ENCODE peak calls at places on chromosomes 6 and 20, in five cellular contexts. Q is kidney glomerular epithelial cell, S is IMR-90, Z is M059J, P is H1. T is an unnamed sample.
A peak's percentile ranks its signal among the peaks of the same experiment; 100 is the strongest.

GRCh38 chr20:51014797-51015722 is 7.8 kb downstream of the KCNG1 start:
- DNase-seq in Q (peak; percentile 59), S (peak; percentile 73), Z (peak; percentile 61), P (no peak), T (peak; percentile 84)

GRCh38 chr20:41256516-41256915 is 61.0 kb downstream of the ZHX3 start:
- DNase-seq in Q (no peak), S (no peak), Z (no peak), P (no peak), T (no peak)

GRCh38 chr6:13365320-13365719 is 37.0 kb upstream of the TBC1D7 start:
- DNase-seq in Q (no peak), S (no peak), Z (no peak), P (no peak), T (no peak)

GRCh38 chr20:23145281-23145700 is 59.2 kb upstream of the CD93 start:
- DNase-seq in Q (no peak), S (peak; percentile 56), Z (peak; percentile 100), P (no peak), T (no peak)

GRCh38 chr6:132087391-132087790 is 136.2 kb upstream of the CCN2 start:
- DNase-seq in Q (no peak), S (no peak), Z (no peak), P (no peak), T (no peak)

GRCh38 chr6:119479860-119480655 is 130.5 kb upstream of the MAN1A1 start:
- DNase-seq in Q (no peak), S (peak; percentile 57), Z (no peak), P (no peak), T (no peak)

GRCh38 chr6:16334671-16335070 is 96.3 kb downstream of the GMPR start:
- DNase-seq in Q (peak; percentile 74), S (peak; percentile 94), Z (peak; percentile 97), P (no peak), T (no peak)

GRCh38 chr20:23301436-23302050 is 49.0 kb upstream of the NXT1 start:
- DNase-seq in Q (no peak), S (no peak), Z (no peak), P (no peak), T (no peak)

GRCh38 chr6:44245912-44246662 is 814 bp upstream of the HSP90AB1 start:
- DNase-seq in Q (peak; percentile 65), S (peak; percentile 81), Z (peak; percentile 86), P (peak; percentile 93), T (peak; percentile 81)

GRCh38 chr6:26312096-26312463 is 52.9 kb upstream of the BTN3A2 start:
- DNase-seq in Q (peak; percentile 76), S (no peak), Z (peak; percentile 50), P (no peak), T (no peak)

GRCh38 chr6:137661601-137662000 is 167.4 kb upstream of the OLIG3 start:
- DNase-seq in Q (no peak), S (peak; percentile 26), Z (peak; percentile 39), P (peak; percentile 13), T (no peak)

GRCh38 chr6:11770546-11771466 is 7.8 kb downstream of the ADTRP start:
- DNase-seq in Q (peak; percentile 94), S (peak; percentile 100), Z (peak; percentile 100), P (no peak), T (no peak)

GRCh38 chr20:38692436-38693411 is 31.6 kb upstream of the SLC32A1 start:
- DNase-seq in Q (peak; percentile 66), S (peak; percentile 64), Z (peak; percentile 77), P (no peak), T (peak; percentile 88)

GRCh38 chr20:21436186-21436585 is 38.9 kb upstream of the NKX2-4 start:
- DNase-seq in Q (peak; percentile 95), S (peak; percentile 72), Z (peak; percentile 99), P (no peak), T (no peak)

GRCh38 chr6:4916954-4917561 is 86.8 kb downstream of the RPP40 start:
- DNase-seq in Q (no peak), S (no peak), Z (no peak), P (no peak), T (no peak)

GRCh38 chr6:150177260-150178246 is 34.7 kb downstream of the PPP1R14C start:
- DNase-seq in Q (peak; percentile 90), S (peak; percentile 9), Z (no peak), P (no peak), T (no peak)

GRCh38 chr20:4603724-4604123 is 118.0 kb upstream of the PRND start:
- DNase-seq in Q (no peak), S (peak; percentile 90), Z (peak; percentile 88), P (no peak), T (no peak)

GRCh38 chr6:7461416-7461815 is 71.8 kb downstream of the RIOK1 start:
- DNase-seq in Q (no peak), S (peak; percentile 12), Z (peak; percentile 56), P (no peak), T (no peak)

GRCh38 chr6:143544019-143544681 is 32.6 kb upstream of the FUCA2 start:
- DNase-seq in Q (no peak), S (no peak), Z (no peak), P (no peak), T (no peak)

GRCh38 chr20:37729452-37729851 is 35.6 kb downstream of the CTNNBL1 start:
- DNase-seq in Q (no peak), S (no peak), Z (no peak), P (no peak), T (no peak)

GRCh38 chr20:31542201-31542842 is 28.1 kb downstream of the HM13 start:
- DNase-seq in Q (no peak), S (no peak), Z (peak; percentile 97), P (no peak), T (no peak)

GRCh38 chr6:79468116-79468515 is 69.1 kb downstream of the LCA5 start:
- DNase-seq in Q (peak; percentile 26), S (peak; percentile 34), Z (peak; percentile 42), P (no peak), T (no peak)

GRCh38 chr6:25389501-25389900 is 110.3 kb downstream of the CARMIL1 start:
- DNase-seq in Q (peak; percentile 67), S (no peak), Z (peak; percentile 88), P (no peak), T (no peak)

GRCh38 chr6:119297049-119297448 is 52.5 kb downstream of the MAN1A1 start:
- DNase-seq in Q (no peak), S (no peak), Z (no peak), P (no peak), T (no peak)

GRCh38 chr6:27669798-27670301 is 196.9 kb upstream of the ZNF184 start:
- DNase-seq in Q (no peak), S (no peak), Z (no peak), P (no peak), T (no peak)

GRCh38 chr20:15673206-15673605 is 900.0 kb downstream of the KIF16B start:
- DNase-seq in Q (peak; percentile 85), S (peak; percentile 86), Z (peak; percentile 82), P (no peak), T (no peak)

GRCh38 chr6:11025911-11026635 is 18.0 kb downstream of the ELOVL2 start:
- DNase-seq in Q (no peak), S (no peak), Z (peak; percentile 42), P (no peak), T (no peak)

GRCh38 chr6:139762587-139763031 is 388.2 kb upstream of the CITED2 start:
- DNase-seq in Q (peak; percentile 52), S (peak; percentile 19), Z (peak; percentile 64), P (no peak), T (no peak)

GRCh38 chr20:53032021-53033001 is 60.2 kb downstream of the TSHZ2 start:
- DNase-seq in Q (peak; percentile 88), S (peak; percentile 25), Z (peak; percentile 95), P (no peak), T (no peak)

GRCh38 chr6:125832396-125832795 is 41.6 kb downstream of the NCOA7 start:
- DNase-seq in Q (no peak), S (no peak), Z (no peak), P (no peak), T (no peak)